ENCODE peak calls at places on chromosomes 3 and 15, in ten cellular contexts. G is lower leg skin, C is astrocyte of the spinal cord, H is cardiac fibroblast, U is HFFc6, N is nephron progenitor cell, F is GM12865, B is neural crest cell, O is HepG2, Q is uterus. P is an unnamed sample.

GRCh38 chr3:4581905-4582611 is 88.9 kb downstream of the ITPR1 start:
- DNase-seq in G (no peak), C (no peak), H (no peak), U (no peak), N (no peak), F (no peak), B (no peak), O (no peak), Q (no peak), P (no peak)

GRCh38 chr3:188205992-188206416 is 52.0 kb downstream of the LPP start:
- DNase-seq in G (no peak), C (no peak), H (no peak), U (no peak), N (no peak), F (peak), B (no peak), O (peak), Q (no peak), P (no peak)

GRCh38 chr15:35705885-35706590 is 160.1 kb upstream of the DPH6 start:
- DNase-seq in G (no peak), C (no peak), H (no peak), U (no peak), N (peak), F (no peak), B (no peak), O (no peak), Q (no peak), P (no peak)

GRCh38 chr15:78208341-78208844 is 26.0 kb downstream of the ACSBG1 start:
- DNase-seq in G (peak), C (no peak), H (no peak), U (no peak), N (no peak), F (no peak), B (no peak), O (no peak), Q (no peak), P (no peak)

GRCh38 chr3:101780661-101781060 is 1.6 kb downstream of the NXPE3 start:
- DNase-seq in G (no peak), C (peak), H (peak), U (peak), N (no peak), F (no peak), B (no peak), O (peak), Q (peak), P (peak)

GRCh38 chr3:100047455-100048141 is 66.7 kb downstream of the FILIP1L start:
- DNase-seq in G (no peak), C (peak), H (peak), U (peak), N (no peak), F (peak), B (peak), O (peak), Q (peak), P (no peak)

GRCh38 chr3:134363381-134363755 is 10.9 kb downstream of the AMOTL2 start:
- DNase-seq in G (no peak), C (no peak), H (peak), U (peak), N (no peak), F (no peak), B (no peak), O (no peak), Q (no peak), P (no peak)

GRCh38 chr15:29827421-29827820 is 5.2 kb upstream of the TJP1 start:
- DNase-seq in G (no peak), C (no peak), H (no peak), U (no peak), N (no peak), F (no peak), B (no peak), O (no peak), Q (no peak), P (no peak)

GRCh38 chr3:119681279-119681678 is 4.1 kb upstream of the COX17 start:
- DNase-seq in G (no peak), C (peak), H (peak), U (peak), N (no peak), F (peak), B (no peak), O (peak), Q (no peak), P (no peak)

GRCh38 chr3:176579741-176580185 is 617.5 kb downstream of the TBL1XR1 start:
- DNase-seq in G (no peak), C (peak), H (no peak), U (peak), N (no peak), F (no peak), B (no peak), O (no peak), Q (no peak), P (no peak)

GRCh38 chr3:36124118-36124796 is 256.0 kb upstream of the STAC start:
- DNase-seq in G (no peak), C (peak), H (peak), U (no peak), N (peak), F (no peak), B (peak), O (peak), Q (no peak), P (peak)

GRCh38 chr3:121871434-121871833 is 22.8 kb upstream of the SLC15A2 start:
- DNase-seq in G (no peak), C (no peak), H (no peak), U (no peak), N (no peak), F (no peak), B (no peak), O (no peak), Q (no peak), P (no peak)

GRCh38 chr3:1774597-1774996 is 324.1 kb upstream of the CNTN4 start:
- DNase-seq in G (peak), C (no peak), H (no peak), U (no peak), N (no peak), F (no peak), B (no peak), O (no peak), Q (no peak), P (no peak)

GRCh38 chr3:178765472-178765871 is 229.2 kb downstream of the KCNMB2 start:
- DNase-seq in G (no peak), C (no peak), H (no peak), U (no peak), N (no peak), F (no peak), B (no peak), O (no peak), Q (no peak), P (no peak)

GRCh38 chr15:48176097-48176496 is 2.0 kb downstream of the MYEF2 start:
- DNase-seq in G (no peak), C (peak), H (no peak), U (no peak), N (no peak), F (no peak), B (no peak), O (no peak), Q (no peak), P (no peak)

GRCh38 chr3:85796140-85796539 is 837.4 kb downstream of the CADM2 start:
- DNase-seq in G (no peak), C (no peak), H (no peak), U (no peak), N (no peak), F (no peak), B (no peak), O (no peak), Q (no peak), P (no peak)

GRCh38 chr3:123290107-123290930 is 88.6 kb downstream of the SEC22A start:
- DNase-seq in G (no peak), C (no peak), H (no peak), U (no peak), N (no peak), F (no peak), B (no peak), O (no peak), Q (no peak), P (no peak)

GRCh38 chr3:120678331-120678845 is 3.7 kb downstream of the HGD start:
- DNase-seq in G (no peak), C (peak), H (peak), U (peak), N (no peak), F (peak), B (no peak), O (peak), Q (no peak), P (peak)

GRCh38 chr15:36959746-36960145 is 140.6 kb downstream of the MEIS2 start:
- DNase-seq in G (no peak), C (no peak), H (no peak), U (no peak), N (no peak), F (no peak), B (no peak), O (no peak), Q (no peak), P (no peak)

GRCh38 chr15:88247914-88248313 is 8.6 kb downstream of the NTRK3 start:
- DNase-seq in G (no peak), C (no peak), H (no peak), U (no peak), N (no peak), F (no peak), B (no peak), O (no peak), Q (no peak), P (no peak)

GRCh38 chr3:14894085-14894484 is 53.3 kb upstream of the NR2C2 start:
- DNase-seq in G (no peak), C (no peak), H (no peak), U (no peak), N (no peak), F (no peak), B (no peak), O (no peak), Q (no peak), P (no peak)

GRCh38 chr3:144031938-144032337 is 60.3 kb downstream of the DIPK2A start:
- DNase-seq in G (no peak), C (peak), H (peak), U (no peak), N (no peak), F (no peak), B (no peak), O (no peak), Q (no peak), P (no peak)

GRCh38 chr15:42796955-42797779 is 60.2 kb upstream of the CDAN1 start:
- DNase-seq in G (no peak), C (peak), H (peak), U (no peak), N (no peak), F (no peak), B (no peak), O (no peak), Q (no peak), P (no peak)

GRCh38 chr15:62619105-62619504 is 423.4 kb upstream of the TPM1 start:
- DNase-seq in G (no peak), C (no peak), H (no peak), U (no peak), N (no peak), F (no peak), B (no peak), O (no peak), Q (no peak), P (no peak)

GRCh38 chr3:85081191-85081895 is 122.6 kb downstream of the CADM2 start:
- DNase-seq in G (no peak), C (no peak), H (peak), U (no peak), N (no peak), F (no peak), B (no peak), O (no peak), Q (no peak), P (no peak)

GRCh38 chr15:74798388-74799254 is 14.0 kb upstream of the LMAN1L start:
- DNase-seq in G (no peak), C (no peak), H (no peak), U (no peak), N (no peak), F (peak), B (no peak), O (no peak), Q (no peak), P (no peak)

GRCh38 chr3:188396900-188397299 is 242.9 kb downstream of the LPP start:
- DNase-seq in G (no peak), C (no peak), H (no peak), U (no peak), N (no peak), F (no peak), B (no peak), O (no peak), Q (no peak), P (no peak)

GRCh38 chr15:68808770-68809169 is 11.9 kb downstream of the ANP32A start:
- DNase-seq in G (no peak), C (no peak), H (no peak), U (no peak), N (no peak), F (no peak), B (no peak), O (no peak), Q (no peak), P (no peak)

GRCh38 chr3:188348445-188349244 is 194.7 kb downstream of the LPP start:
- DNase-seq in G (peak), C (peak), H (peak), U (peak), N (no peak), F (no peak), B (no peak), O (peak), Q (peak), P (peak)

GRCh38 chr3:53570709-53571108 is 76.3 kb downstream of the CACNA1D start:
- DNase-seq in G (no peak), C (no peak), H (peak), U (peak), N (no peak), F (no peak), B (no peak), O (no peak), Q (no peak), P (no peak)

GRCh38 chr3:141426404-141427034 is 58.2 kb downstream of the ZBTB38 start:
- DNase-seq in G (peak), C (peak), H (peak), U (peak), N (peak), F (no peak), B (no peak), O (no peak), Q (peak), P (no peak)

GRCh38 chr3:52299815-52300611 is 12.4 kb downstream of the GLYCTK start:
- DNase-seq in G (no peak), C (peak), H (peak), U (peak), N (peak), F (no peak), B (peak), O (peak), Q (no peak), P (no peak)

DNA sequence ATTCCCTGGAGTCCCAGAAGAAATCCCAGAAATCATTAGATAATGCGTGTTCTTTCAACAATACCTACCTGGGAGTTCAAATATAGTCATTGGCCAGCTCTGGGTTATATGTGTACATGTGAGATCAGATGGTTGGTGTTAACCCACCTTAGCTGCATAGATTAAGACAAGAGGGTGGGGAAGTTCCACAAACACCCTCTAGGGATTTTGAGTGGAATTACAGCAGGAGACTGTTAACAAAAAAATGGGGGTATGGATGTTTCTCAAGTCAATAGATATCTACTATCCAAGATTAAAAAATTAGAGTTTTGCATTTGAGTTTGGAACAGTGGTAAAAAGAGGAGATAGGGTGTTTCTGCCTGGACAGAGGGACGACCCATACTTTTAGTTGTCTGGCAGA is 282.5 kb upstream of the CNTN3 start:
- DNase-seq in G (no peak), C (no peak), H (no peak), U (peak), N (no peak), F (no peak), B (no peak), O (no peak), Q (no peak), P (no peak)
- TF ChIP-seq CTCF in G (no peak), C (no peak), H (peak), U (peak), N (peak), F (no peak), B (peak), O (no peak), Q (no peak), P (no peak)

GRCh38 chr3:156175570-156175969 is 55.2 kb downstream of the KCNAB1 start:
- DNase-seq in G (no peak), C (peak), H (peak), U (no peak), N (no peak), F (no peak), B (no peak), O (no peak), Q (no peak), P (no peak)

GRCh38 chr3:156176048-156176447 is 55.7 kb downstream of the KCNAB1 start:
- DNase-seq in G (no peak), C (no peak), H (no peak), U (no peak), N (no peak), F (no peak), B (no peak), O (peak), Q (no peak), P (no peak)

GRCh38 chr3:156172536-156172935 is 52.2 kb downstream of the KCNAB1 start:
- DNase-seq in G (no peak), C (no peak), H (no peak), U (no peak), N (no peak), F (peak), B (no peak), O (no peak), Q (no peak), P (no peak)

GRCh38 chr3:156176629-156177210 is 56.3 kb downstream of the KCNAB1 start:
- DNase-seq in G (no peak), C (no peak), H (no peak), U (no peak), N (no peak), F (no peak), B (no peak), O (no peak), Q (no peak), P (no peak)

DNA sequence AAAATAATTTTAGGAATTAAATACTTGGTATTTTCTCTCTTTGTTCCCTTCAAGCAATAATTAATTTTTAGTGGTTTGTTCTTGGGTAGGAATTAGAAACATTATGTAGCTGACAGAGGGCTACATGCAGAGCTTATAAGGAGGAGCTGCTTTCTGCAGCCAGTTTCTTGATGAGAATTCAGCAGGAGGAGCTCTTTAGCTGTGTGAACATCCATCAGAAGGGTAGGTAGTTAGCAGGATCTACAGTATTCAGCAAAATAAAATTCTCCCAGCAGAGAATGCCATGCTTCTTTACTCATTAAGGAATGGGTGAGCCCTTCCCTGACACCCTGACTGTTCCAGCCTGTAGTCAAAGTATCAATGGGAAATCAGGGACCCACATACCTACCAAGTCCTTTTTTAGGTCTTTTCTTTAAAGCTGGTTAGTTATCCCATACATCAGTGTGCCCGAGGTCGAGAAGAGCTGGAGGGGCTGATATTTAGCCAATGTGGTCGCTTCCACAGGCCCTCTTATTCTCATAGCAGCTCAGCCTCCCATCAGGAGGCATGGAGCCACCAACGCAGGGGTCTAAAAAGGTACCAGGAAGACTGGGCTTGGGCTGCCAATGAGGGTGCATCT is 54.0 kb downstream of the KCNAB1 start:
- DNase-seq in G (no peak), C (peak), H (peak), U (peak), N (no peak), F (peak), B (no peak), O (peak), Q (no peak), P (no peak)
- TF ChIP-seq CTCF in G (no peak), C (peak), H (peak), U (peak), N (peak), F (peak), B (no peak), O (peak), Q (peak), P (peak)

DNA sequence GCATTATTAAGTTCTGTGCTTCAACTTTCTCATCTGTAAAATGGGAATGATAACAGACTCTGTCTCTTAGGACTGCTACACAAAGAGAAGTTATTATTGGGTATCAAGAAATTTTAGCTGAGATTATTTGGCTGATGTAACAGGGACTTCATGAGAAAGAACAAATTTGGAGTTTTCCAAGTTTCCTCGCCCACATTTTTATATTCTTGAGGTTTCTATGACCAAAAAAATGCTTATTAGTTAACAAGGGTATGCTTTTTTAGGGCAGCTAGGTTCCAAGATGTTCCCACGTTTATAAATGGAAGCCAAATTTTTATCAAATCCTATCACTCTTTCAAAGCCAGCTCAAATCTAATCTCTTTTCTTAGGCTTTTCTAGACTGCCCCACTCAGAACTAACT is 50.6 kb upstream of the C3orf80 start:
- DNase-seq in G (no peak), C (no peak), H (no peak), U (no peak), N (no peak), F (no peak), B (no peak), O (no peak), Q (no peak), P (no peak)
- TF ChIP-seq CTCF in G (no peak), C (no peak), H (no peak), U (no peak), N (no peak), F (no peak), B (no peak), O (no peak), Q (no peak), P (no peak)

DNA sequence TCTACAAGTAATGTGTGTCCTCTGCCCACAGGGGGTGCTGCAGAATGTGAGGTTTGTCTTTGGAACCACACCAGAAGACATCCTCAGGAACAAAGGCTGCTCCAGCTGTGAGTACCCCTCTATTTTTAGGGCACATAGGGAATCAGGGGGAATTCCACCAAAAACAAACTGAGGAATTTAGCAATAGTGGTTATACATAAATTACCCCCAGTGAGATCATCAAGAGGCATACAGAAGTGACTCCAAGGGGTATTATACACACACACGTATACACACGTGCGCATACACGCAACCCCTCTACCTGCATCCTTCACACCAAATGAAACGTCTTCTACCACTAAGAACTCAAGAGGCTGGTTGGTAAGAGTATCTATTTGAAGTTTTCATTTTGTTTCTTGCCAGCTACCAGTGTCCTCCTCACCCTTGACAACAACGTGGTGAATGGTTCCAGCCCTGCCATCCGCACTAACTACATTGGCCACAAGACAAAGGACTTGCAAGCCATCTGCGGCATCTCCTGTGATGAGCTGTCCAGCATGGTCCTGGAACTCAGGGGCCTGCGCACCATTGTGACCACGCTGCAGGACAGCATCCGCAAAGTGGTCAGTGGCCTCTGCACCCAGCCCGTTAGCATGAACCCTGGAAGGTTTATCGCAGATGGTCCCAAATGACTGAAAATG is 2.8 kb downstream of the THBS1 start:
- DNase-seq in G (no peak), C (peak), H (peak), U (peak), N (peak), F (peak), B (no peak), O (peak), Q (no peak), P (peak)
- TF ChIP-seq CTCF in G (no peak), C (peak), H (peak), U (peak), N (peak), F (peak), B (peak), O (peak), Q (peak), P (peak)

GRCh38 chr15:70094690-70095311 is 2.9 kb downstream of the TLE3 start:
- DNase-seq in G (no peak), C (no peak), H (peak), U (no peak), N (no peak), F (no peak), B (no peak), O (peak), Q (no peak), P (no peak)

GRCh38 chr15:70093481-70094309 is 4.0 kb downstream of the TLE3 start:
- DNase-seq in G (peak), C (peak), H (peak), U (no peak), N (no peak), F (peak), B (no peak), O (no peak), Q (no peak), P (no peak)

GRCh38 chr15:70092462-70092850 is 5.3 kb downstream of the TLE3 start:
- DNase-seq in G (no peak), C (no peak), H (peak), U (no peak), N (no peak), F (no peak), B (no peak), O (no peak), Q (no peak), P (no peak)

GRCh38 chr15:70091649-70092461 is 5.9 kb downstream of the TLE3 start:
- DNase-seq in G (peak), C (no peak), H (no peak), U (no peak), N (no peak), F (no peak), B (no peak), O (peak), Q (no peak), P (no peak)

GRCh38 chr15:70093070-70093469 is 4.6 kb downstream of the TLE3 start:
- DNase-seq in G (no peak), C (no peak), H (peak), U (no peak), N (no peak), F (no peak), B (no peak), O (peak), Q (no peak), P (no peak)
- TF ChIP-seq CTCF in G (no peak), C (no peak), H (no peak), U (no peak), N (no peak), F (no peak), B (no peak), O (no peak), Q (no peak), P (no peak)